ENCODE peak calls at places on chromosomes 12 and 14, in four cellular contexts. Y is H9, J is H1, M is mesenchymal stem cell. V is an unnamed sample.

GRCh38 chr14:30035361-30035760 is 107.7 kb upstream of the PRKD1 start:
- DNase-seq in M (no peak), Y (no peak), J (no peak), V (no peak)

GRCh38 chr12:6554168-6554989 is 1.5 kb downstream of the IFFO1 start:
- DNase-seq in J (peak), Y (peak), M (peak), V (peak)

GRCh38 chr14:93083898-93084297 is 31.8 kb downstream of the ITPK1 start:
- DNase-seq in Y (no peak), J (no peak), M (no peak), V (no peak)

GRCh38 chr14:77865455-77865854 is 65.5 kb downstream of the ADCK1 start:
- DNase-seq in Y (no peak), J (no peak), M (no peak), V (no peak)

GRCh38 chr12:113812431-113813228 is 153.5 kb downstream of the RBM19 start:
- DNase-seq in Y (no peak), J (no peak), M (no peak), V (no peak)

GRCh38 chr12:93624595-93625294 is 52.3 kb downstream of the SOCS2 start:
- DNase-seq in Y (peak), J (no peak), M (peak), V (no peak)

GRCh38 chr12:109877504-109878246 is 2.7 kb downstream of the GLTP start:
- DNase-seq in J (no peak), M (no peak), Y (no peak), V (no peak)

GRCh38 chr12:102756564-102756963 is 160.5 kb downstream of the PAH start:
- DNase-seq in J (no peak), M (no peak), Y (no peak), V (no peak)

GRCh38 chr14:51957950-51958349 is 31.4 kb upstream of the RTRAF start:
- DNase-seq in J (no peak), M (no peak), Y (no peak), V (no peak)

GRCh38 chr12:32395031-32395430 is 4.3 kb upstream of the FGD4 start:
- DNase-seq in Y (no peak), J (no peak), M (no peak), V (no peak)

GRCh38 chr12:50641566-50641965 is 122.3 kb upstream of the ATF1 start:
- DNase-seq in Y (peak), M (no peak), J (no peak), V (no peak)

GRCh38 chr12:117111386-117112267 is 12.4 kb upstream of the TESC start:
- DNase-seq in M (no peak), J (peak), Y (peak), V (no peak)

GRCh38 chr12:79874665-79875064 is 60.2 kb downstream of the PPP1R12A start:
- DNase-seq in M (no peak), J (no peak), Y (peak), V (peak)

GRCh38 chr14:101514136-101514535 is 47.2 kb upstream of the DIO3 start:
- DNase-seq in Y (no peak), M (no peak), J (no peak), V (no peak)

GRCh38 chr14:26128931-26129674 is 468.7 kb downstream of the NOVA1 start:
- DNase-seq in Y (no peak), M (no peak), J (no peak), V (no peak)

GRCh38 chr12:19739195-19739776 is 300.0 kb downstream of the AEBP2 start:
- DNase-seq in J (no peak), Y (no peak), M (peak), V (peak)

GRCh38 chr14:25048170-25049126 is 1.5 kb downstream of the STXBP6 start:
- DNase-seq in M (no peak), J (no peak), Y (no peak), V (no peak)

GRCh38 chr14:57979376-57980048 is 113.6 kb upstream of the SLC35F4 start:
- DNase-seq in Y (no peak), J (no peak), M (no peak), V (no peak)

GRCh38 chr12:16187684-16188083 is 89.8 kb downstream of the SLC15A5 start:
- DNase-seq in Y (no peak), J (no peak), M (no peak), V (no peak)

GRCh38 chr12:8038659-8039114 is 6.2 kb downstream of the FOXJ2 start:
- DNase-seq in M (peak), J (peak), Y (peak), V (peak)

GRCh38 chr12:54306925-54307731 is 6.3 kb upstream of the NFE2 start:
- DNase-seq in Y (peak), J (no peak), M (no peak), V (no peak)

GRCh38 chr12:95630496-95630895 is 79.2 kb upstream of the USP44 start:
- DNase-seq in M (no peak), Y (no peak), J (no peak), V (no peak)

GRCh38 chr14:96852823-96853422 is 55.7 kb downstream of the VRK1 start:
- DNase-seq in Y (no peak), M (peak), J (no peak), V (no peak)

GRCh38 chr12:124769166-124769530 is 94.5 kb downstream of the SCARB1 start:
- DNase-seq in J (no peak), Y (no peak), M (no peak), V (no peak)

GRCh38 chr14:61601923-61602732 is 93.2 kb upstream of the HIF1A start:
- DNase-seq in J (no peak), M (no peak), Y (no peak), V (no peak)

GRCh38 chr12:21823581-21823980 is 49.1 kb upstream of the KCNJ8 start:
- DNase-seq in Y (no peak), J (peak), M (no peak), V (no peak)

GRCh38 chr12:67280572-67280971 is 11.4 kb downstream of the CAND1 start:
- DNase-seq in J (no peak), M (no peak), Y (no peak), V (no peak)

GRCh38 chr12:51399893-51400292 is 8.7 kb upstream of the GALNT6 start:
- DNase-seq in J (no peak), Y (peak), M (no peak), V (no peak)

GRCh38 chr14:28661171-28661772 is 105.3 kb upstream of the FOXG1 start:
- DNase-seq in M (peak), Y (peak), J (peak), V (no peak)

GRCh38 chr14:49971156-49972141 is 78.6 kb downstream of the ARF6 start:
- DNase-seq in M (no peak), Y (no peak), J (no peak), V (no peak)

GRCh38 chr12:70722584-70723343 is 85.5 kb upstream of the PTPRB start:
- DNase-seq in J (no peak), Y (no peak), M (peak), V (no peak)

GRCh38 chr14:59360923-59361794 is 104.0 kb downstream of the GPR135 start:
- DNase-seq in M (peak), Y (no peak), J (no peak), V (no peak)
- H2BK12ac ChIP-seq in M (peak), Y (no peak), J (no peak), V (no peak)

DNA sequence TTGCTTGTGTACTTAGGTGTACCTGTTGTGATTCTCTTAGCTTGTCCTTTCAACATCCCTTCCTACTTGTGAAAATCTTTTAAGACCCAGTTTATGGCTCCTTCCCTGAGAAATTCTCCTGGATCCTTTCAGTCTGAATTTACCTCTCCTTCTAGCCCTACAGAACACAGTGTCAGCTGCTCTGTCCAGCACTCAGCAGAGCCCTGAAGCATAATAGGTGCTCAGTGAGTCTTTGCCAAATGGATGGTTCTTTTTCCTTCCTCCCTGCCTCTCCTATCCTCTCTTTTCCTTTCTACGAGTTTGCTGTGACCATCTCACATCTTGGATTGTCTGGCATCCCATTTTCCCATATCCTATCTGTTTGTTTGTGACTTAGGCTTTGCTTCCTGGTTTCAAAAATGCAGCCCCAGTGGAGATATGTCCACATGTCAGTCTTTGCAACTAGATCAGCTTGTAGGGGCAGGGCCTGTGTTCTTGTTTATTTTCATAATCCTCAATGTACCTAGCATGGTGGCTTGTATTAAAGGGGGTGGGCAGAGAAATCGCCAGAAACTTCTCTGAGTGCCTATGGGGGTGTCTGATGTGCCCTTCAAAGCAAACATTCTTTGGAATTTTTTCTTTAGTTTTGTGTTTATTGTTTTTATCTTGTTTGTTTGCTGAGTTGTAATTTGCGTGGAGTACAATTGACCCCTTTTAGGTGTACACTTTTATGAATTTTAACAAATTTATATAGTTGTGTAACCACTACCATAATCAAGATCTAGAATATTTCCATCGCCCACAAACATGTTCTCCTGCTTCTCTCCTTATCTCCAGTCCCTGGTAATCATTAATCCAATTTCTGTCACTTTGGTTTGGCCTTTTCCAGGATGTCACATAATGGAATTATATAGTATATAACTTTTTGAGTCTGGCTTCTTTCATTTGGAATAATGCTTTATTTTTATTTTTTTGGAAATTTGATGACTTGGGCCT is 62.8 kb downstream of the SMOC1 start:
- DNase-seq in M (no peak), Y (no peak), J (no peak), V (no peak)
- H2BK5ac ChIP-seq in M (no peak), Y (no peak), J (no peak), V (no peak)

DNA sequence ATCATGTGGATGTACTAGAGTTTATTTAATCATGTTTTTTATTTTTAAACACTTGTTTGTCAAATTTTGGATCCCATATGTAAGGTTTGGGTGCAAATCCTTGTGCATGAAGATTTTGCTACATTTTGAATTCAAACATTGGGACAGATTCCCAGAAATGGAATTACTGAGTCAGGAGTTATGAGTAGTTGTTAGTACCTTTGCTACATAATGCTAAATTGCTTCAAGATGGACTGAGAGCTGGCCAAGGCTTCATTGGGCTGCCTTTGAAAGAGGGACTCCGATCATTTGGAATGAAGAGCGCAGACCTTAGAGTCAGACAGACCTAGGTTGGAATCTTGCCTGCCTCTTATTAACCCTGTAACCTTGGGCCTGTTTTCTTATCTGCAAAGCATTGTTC is 154.9 kb upstream of the PWP1 start:
- DNase-seq in M (no peak), J (no peak), Y (no peak), V (no peak)
- H2BK12ac ChIP-seq in M (no peak), J (no peak), Y (no peak), V (no peak)

GRCh38 chr12:68915055-68915454 is 17.9 kb downstream of the CPM start:
- DNase-seq in J (no peak), Y (no peak), M (peak), V (no peak)
- H2BK5ac ChIP-seq in J (no peak), Y (no peak), M (no peak), V (no peak)

GRCh38 chr12:630656-631632 is 32.3 kb downstream of the NINJ2 start:
- DNase-seq in Y (peak), M (no peak), J (peak), V (no peak)

GRCh38 chr12:636632-637031 is 26.6 kb downstream of the NINJ2 start:
- DNase-seq in Y (no peak), M (no peak), J (no peak), V (no peak)

GRCh38 chr12:632102-632696 is 31.0 kb downstream of the NINJ2 start:
- DNase-seq in J (no peak), M (peak), Y (peak), V (peak)

GRCh38 chr12:638948-639557 is 24.2 kb downstream of the NINJ2 start:
- DNase-seq in Y (no peak), J (no peak), M (no peak), V (no peak)

DNA sequence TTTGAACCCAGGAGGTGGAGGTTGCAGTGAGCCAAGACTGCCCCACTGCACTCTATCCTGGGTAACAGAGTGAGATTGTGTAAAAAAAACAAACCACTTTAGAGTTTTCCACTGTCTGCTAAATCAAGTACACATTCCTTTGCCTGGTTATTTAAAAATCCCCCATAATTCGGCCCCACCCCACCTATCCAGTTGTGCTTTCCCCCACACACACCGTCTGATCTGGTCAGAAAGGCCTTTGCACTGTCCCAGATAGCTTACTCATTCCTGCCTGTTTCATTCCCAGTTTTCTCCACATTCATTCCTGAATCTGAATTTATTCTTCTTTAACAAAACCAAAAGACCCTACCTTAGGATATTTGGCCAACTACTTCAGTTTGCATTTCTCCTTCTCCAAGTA is 29.5 kb downstream of the NINJ2 start:
- DNase-seq in Y (no peak), M (no peak), J (no peak), V (no peak)
- H2BK12ac ChIP-seq in Y (no peak), M (no peak), J (no peak), V (no peak)

V was measured in neuronal stem cell.